ENCODE peak calls at places on chromosomes 11 and 22, in nine cellular contexts. One of them, this sample, is unnamed.

GRCh38 chr11:118415739-118416068 is 14.3 kb downstream of the ATP5MG start:
- DNase-seq in fibroblast of mammary gland: peak
- DNase-seq in heart right ventricle: no peak
- DNase-seq in bronchial epithelial cell: peak
- DNase-seq in sigmoid colon: peak
- DNase-seq in brain microvascular endothelial cell: peak
- DNase-seq in cardiac muscle cell: peak
- DNase-seq in natural killer cell: no peak
- DNase-seq in fibroblast of lung: peak
- DNase-seq in this sample: peak

GRCh38 chr22:27174970-27175369 is 517.6 kb downstream of the MIAT start:
- DNase-seq in fibroblast of mammary gland: no peak
- DNase-seq in bronchial epithelial cell: no peak
- DNase-seq in natural killer cell: no peak
- DNase-seq in sigmoid colon: no peak
- DNase-seq in fibroblast of lung: no peak
- DNase-seq in cardiac muscle cell: no peak
- DNase-seq in brain microvascular endothelial cell: no peak
- DNase-seq in heart right ventricle: no peak
- DNase-seq in this sample: no peak

GRCh38 chr11:91664521-91664920 is 560.1 kb upstream of the FAT3 start:
- DNase-seq in natural killer cell: no peak
- DNase-seq in sigmoid colon: no peak
- DNase-seq in brain microvascular endothelial cell: no peak
- DNase-seq in bronchial epithelial cell: no peak
- DNase-seq in fibroblast of lung: no peak
- DNase-seq in cardiac muscle cell: no peak
- DNase-seq in heart right ventricle: no peak
- DNase-seq in fibroblast of mammary gland: no peak
- DNase-seq in this sample: no peak

GRCh38 chr22:42994917-42995562 is 19.9 kb downstream of the PACSIN2 start:
- DNase-seq in brain microvascular endothelial cell: peak
- DNase-seq in fibroblast of mammary gland: peak
- DNase-seq in cardiac muscle cell: peak
- DNase-seq in heart right ventricle: no peak
- DNase-seq in bronchial epithelial cell: peak
- DNase-seq in fibroblast of lung: peak
- DNase-seq in natural killer cell: no peak
- DNase-seq in sigmoid colon: peak
- DNase-seq in this sample: peak

GRCh38 chr11:93209476-93209875 is 11.7 kb upstream of the SLC36A4 start:
- DNase-seq in heart right ventricle: no peak
- DNase-seq in bronchial epithelial cell: no peak
- DNase-seq in sigmoid colon: no peak
- DNase-seq in cardiac muscle cell: peak
- DNase-seq in natural killer cell: no peak
- DNase-seq in fibroblast of lung: no peak
- DNase-seq in brain microvascular endothelial cell: no peak
- DNase-seq in fibroblast of mammary gland: no peak
- DNase-seq in this sample: no peak

GRCh38 chr11:119422505-119423416 is at the start of gene THY1:
- DNase-seq in brain microvascular endothelial cell: no peak
- DNase-seq in heart right ventricle: no peak
- DNase-seq in bronchial epithelial cell: no peak
- DNase-seq in sigmoid colon: no peak
- DNase-seq in fibroblast of mammary gland: peak
- DNase-seq in fibroblast of lung: peak
- DNase-seq in cardiac muscle cell: peak
- DNase-seq in natural killer cell: no peak
- DNase-seq in this sample: no peak

GRCh38 chr11:27423125-27423524 is 49.5 kb downstream of the LGR4 start:
- DNase-seq in natural killer cell: no peak
- DNase-seq in heart right ventricle: peak
- DNase-seq in fibroblast of mammary gland: peak
- DNase-seq in brain microvascular endothelial cell: peak
- DNase-seq in bronchial epithelial cell: peak
- DNase-seq in cardiac muscle cell: peak
- DNase-seq in fibroblast of lung: peak
- DNase-seq in sigmoid colon: peak
- DNase-seq in this sample: peak

GRCh38 chr22:22245935-22246525 is 1.4 kb downstream of the VPREB1 start:
- DNase-seq in fibroblast of mammary gland: no peak
- DNase-seq in heart right ventricle: no peak
- DNase-seq in cardiac muscle cell: no peak
- DNase-seq in brain microvascular endothelial cell: no peak
- DNase-seq in bronchial epithelial cell: no peak
- DNase-seq in natural killer cell: no peak
- DNase-seq in sigmoid colon: no peak
- DNase-seq in fibroblast of lung: no peak
- DNase-seq in this sample: no peak

DNA sequence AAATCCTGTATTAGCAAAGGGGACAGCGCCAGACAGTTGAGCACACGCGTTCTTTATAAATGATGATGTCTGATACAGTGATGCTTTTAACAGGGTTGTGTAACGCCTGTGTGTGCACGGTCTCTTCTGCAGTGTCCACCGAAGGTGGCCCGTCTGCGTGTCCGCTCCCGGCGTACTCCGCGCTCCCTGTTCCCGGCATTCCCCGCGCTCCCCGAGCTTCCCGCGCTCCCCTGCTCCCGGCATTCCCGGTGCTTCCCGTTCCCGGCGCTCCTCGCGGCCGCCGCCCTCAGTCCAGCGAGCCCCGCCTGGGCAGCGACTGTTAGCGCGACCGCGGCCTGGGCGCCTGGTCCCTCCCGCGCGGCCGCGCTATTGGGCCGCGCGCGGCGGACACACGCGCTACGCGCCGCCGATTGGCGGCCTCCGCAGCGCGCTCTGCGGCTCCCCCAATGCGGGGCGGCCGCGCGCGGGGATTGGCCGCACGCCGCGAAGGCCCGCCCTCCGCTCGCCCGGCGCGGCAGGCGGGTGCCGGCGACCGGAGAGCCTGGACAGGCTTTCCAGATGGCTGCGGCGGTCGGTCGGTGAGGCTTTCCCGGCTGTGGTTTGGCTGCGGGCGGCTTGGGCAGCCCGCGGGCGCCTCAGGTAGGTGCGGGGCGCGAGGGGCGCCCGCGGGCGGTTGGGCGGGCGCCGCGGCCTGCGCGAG is at the start of gene DGCR8:
- DNase-seq in fibroblast of mammary gland: peak
- DNase-seq in fibroblast of lung: peak
- DNase-seq in brain microvascular endothelial cell: peak
- DNase-seq in natural killer cell: peak
- DNase-seq in cardiac muscle cell: peak
- DNase-seq in heart right ventricle: peak
- DNase-seq in bronchial epithelial cell: peak
- DNase-seq in sigmoid colon: peak
- DNase-seq in this sample: peak
- TF ChIP-seq CTCF in fibroblast of mammary gland: no peak
- TF ChIP-seq CTCF in fibroblast of lung: no peak
- TF ChIP-seq CTCF in brain microvascular endothelial cell: no peak
- TF ChIP-seq CTCF in natural killer cell: no peak
- TF ChIP-seq CTCF in cardiac muscle cell: no peak
- TF ChIP-seq CTCF in heart right ventricle: no peak
- TF ChIP-seq CTCF in bronchial epithelial cell: no peak
- TF ChIP-seq CTCF in sigmoid colon: no peak
- TF ChIP-seq CTCF in this sample: no peak

GRCh38 chr11:78905756-78906155 is 331.1 kb upstream of the NARS2 start:
- DNase-seq in heart right ventricle: peak
- DNase-seq in natural killer cell: no peak
- DNase-seq in brain microvascular endothelial cell: no peak
- DNase-seq in bronchial epithelial cell: no peak
- DNase-seq in cardiac muscle cell: no peak
- DNase-seq in fibroblast of lung: no peak
- DNase-seq in fibroblast of mammary gland: no peak
- DNase-seq in sigmoid colon: no peak
- DNase-seq in this sample: no peak

GRCh38 chr11:78907636-78908035 is 333.0 kb upstream of the NARS2 start:
- DNase-seq in heart right ventricle: no peak
- DNase-seq in fibroblast of lung: peak
- DNase-seq in bronchial epithelial cell: peak
- DNase-seq in cardiac muscle cell: no peak
- DNase-seq in sigmoid colon: no peak
- DNase-seq in brain microvascular endothelial cell: no peak
- DNase-seq in natural killer cell: no peak
- DNase-seq in fibroblast of mammary gland: no peak
- DNase-seq in this sample: no peak

GRCh38 chr11:78898376-78898775 is 323.7 kb upstream of the NARS2 start:
- DNase-seq in heart right ventricle: no peak
- DNase-seq in sigmoid colon: no peak
- DNase-seq in brain microvascular endothelial cell: no peak
- DNase-seq in fibroblast of mammary gland: no peak
- DNase-seq in cardiac muscle cell: no peak
- DNase-seq in natural killer cell: no peak
- DNase-seq in fibroblast of lung: no peak
- DNase-seq in bronchial epithelial cell: no peak
- DNase-seq in this sample: no peak

GRCh38 chr11:78902771-78903507 is 328.3 kb upstream of the NARS2 start:
- DNase-seq in sigmoid colon: no peak
- DNase-seq in cardiac muscle cell: no peak
- DNase-seq in bronchial epithelial cell: no peak
- DNase-seq in fibroblast of lung: no peak
- DNase-seq in heart right ventricle: peak
- DNase-seq in brain microvascular endothelial cell: no peak
- DNase-seq in fibroblast of mammary gland: no peak
- DNase-seq in natural killer cell: no peak
- DNase-seq in this sample: no peak

DNA sequence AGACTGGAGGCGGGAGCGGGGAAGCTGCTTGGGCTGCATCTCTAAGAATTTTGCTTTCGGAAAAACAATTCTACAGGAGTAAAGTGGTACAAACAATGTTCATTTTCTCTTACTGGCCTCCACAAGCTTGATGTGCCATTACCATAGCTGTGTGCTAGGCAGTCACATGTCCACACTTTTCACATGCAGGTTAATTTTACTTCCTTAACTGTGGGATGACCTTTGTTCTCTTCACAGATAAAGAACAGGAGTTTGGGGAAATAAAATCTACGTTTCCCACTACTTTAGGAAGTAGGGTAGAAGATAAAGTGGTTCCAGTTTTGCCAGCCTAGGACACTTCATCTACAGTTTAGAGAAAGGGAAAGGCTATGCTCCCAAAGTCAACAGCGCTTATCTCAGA is 327.2 kb upstream of the NARS2 start:
- DNase-seq in brain microvascular endothelial cell: no peak
- DNase-seq in fibroblast of mammary gland: no peak
- DNase-seq in fibroblast of lung: no peak
- DNase-seq in bronchial epithelial cell: no peak
- DNase-seq in natural killer cell: no peak
- DNase-seq in cardiac muscle cell: no peak
- DNase-seq in heart right ventricle: no peak
- DNase-seq in sigmoid colon: no peak
- DNase-seq in this sample: no peak
- TF ChIP-seq CTCF in brain microvascular endothelial cell: no peak
- TF ChIP-seq CTCF in fibroblast of mammary gland: no peak
- TF ChIP-seq CTCF in fibroblast of lung: no peak
- TF ChIP-seq CTCF in bronchial epithelial cell: no peak
- TF ChIP-seq CTCF in natural killer cell: no peak
- TF ChIP-seq CTCF in cardiac muscle cell: no peak
- TF ChIP-seq CTCF in heart right ventricle: no peak
- TF ChIP-seq CTCF in sigmoid colon: no peak
- TF ChIP-seq CTCF in this sample: no peak

DNA sequence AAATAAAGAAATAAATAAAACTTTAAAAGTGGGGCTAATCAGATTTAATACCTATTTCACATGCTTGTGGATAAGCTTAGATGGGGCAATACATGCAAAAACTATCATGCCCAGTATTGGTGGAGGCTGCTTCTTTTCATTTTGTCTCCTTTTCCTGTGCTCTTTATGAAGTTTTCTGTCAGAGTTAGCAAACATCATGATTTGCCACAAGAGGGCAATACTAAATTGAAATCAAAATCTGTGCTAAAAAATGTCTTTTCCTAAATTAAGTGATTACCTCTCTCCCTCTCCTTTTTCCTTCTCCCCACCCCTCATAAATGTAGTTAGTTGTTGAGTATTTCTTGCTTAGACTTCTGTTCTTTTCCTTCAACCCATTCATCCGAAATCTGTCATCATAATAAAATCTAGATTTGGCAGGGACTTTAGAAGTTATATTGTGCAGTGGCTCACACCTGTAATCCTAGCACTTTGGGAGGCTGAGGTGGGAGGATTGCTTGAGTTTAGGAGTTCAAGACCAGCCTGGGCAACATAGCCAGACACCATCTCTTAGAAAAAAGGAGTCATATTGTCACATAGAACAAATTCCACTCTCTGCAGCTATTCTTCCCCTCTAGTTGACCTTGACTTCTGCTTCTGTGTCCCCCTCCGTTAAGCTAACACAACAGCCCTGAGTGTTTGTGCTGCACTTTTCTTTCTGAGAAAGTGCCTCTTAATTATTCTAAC is 4.7 kb upstream of the ARHGAP42 start:
- DNase-seq in heart right ventricle: no peak
- DNase-seq in brain microvascular endothelial cell: no peak
- DNase-seq in sigmoid colon: no peak
- DNase-seq in cardiac muscle cell: peak
- DNase-seq in fibroblast of mammary gland: peak
- DNase-seq in fibroblast of lung: no peak
- DNase-seq in bronchial epithelial cell: peak
- DNase-seq in natural killer cell: no peak
- DNase-seq in this sample: peak
- TF ChIP-seq CTCF in heart right ventricle: peak
- TF ChIP-seq CTCF in brain microvascular endothelial cell: peak
- TF ChIP-seq CTCF in sigmoid colon: no peak
- TF ChIP-seq CTCF in cardiac muscle cell: peak
- TF ChIP-seq CTCF in fibroblast of mammary gland: peak
- TF ChIP-seq CTCF in fibroblast of lung: peak
- TF ChIP-seq CTCF in bronchial epithelial cell: peak
- TF ChIP-seq CTCF in natural killer cell: no peak
- TF ChIP-seq CTCF in this sample: peak

GRCh38 chr22:39243443-39244072 is 1.2 kb downstream of the PDGFB start:
- DNase-seq in natural killer cell: no peak
- DNase-seq in bronchial epithelial cell: no peak
- DNase-seq in fibroblast of lung: no peak
- DNase-seq in brain microvascular endothelial cell: no peak
- DNase-seq in heart right ventricle: no peak
- DNase-seq in cardiac muscle cell: no peak
- DNase-seq in sigmoid colon: no peak
- DNase-seq in fibroblast of mammary gland: no peak
- DNase-seq in this sample: no peak

GRCh38 chr22:39245130-39246039 is 603 bp upstream of the PDGFB start:
- DNase-seq in bronchial epithelial cell: no peak
- DNase-seq in fibroblast of lung: no peak
- DNase-seq in brain microvascular endothelial cell: no peak
- DNase-seq in cardiac muscle cell: no peak
- DNase-seq in fibroblast of mammary gland: no peak
- DNase-seq in natural killer cell: no peak
- DNase-seq in heart right ventricle: no peak
- DNase-seq in sigmoid colon: no peak
- DNase-seq in this sample: no peak

GRCh38 chr22:39242809-39243442 is 1.9 kb downstream of the PDGFB start:
- DNase-seq in brain microvascular endothelial cell: no peak
- DNase-seq in sigmoid colon: no peak
- DNase-seq in heart right ventricle: no peak
- DNase-seq in cardiac muscle cell: no peak
- DNase-seq in bronchial epithelial cell: no peak
- DNase-seq in fibroblast of mammary gland: no peak
- DNase-seq in natural killer cell: no peak
- DNase-seq in fibroblast of lung: no peak
- DNase-seq in this sample: no peak

GRCh38 chr22:39244496-39245129 is at the start of gene PDGFB:
- DNase-seq in fibroblast of lung: no peak
- DNase-seq in bronchial epithelial cell: no peak
- DNase-seq in heart right ventricle: peak
- DNase-seq in cardiac muscle cell: peak
- DNase-seq in natural killer cell: no peak
- DNase-seq in brain microvascular endothelial cell: no peak
- DNase-seq in sigmoid colon: no peak
- DNase-seq in fibroblast of mammary gland: no peak
- DNase-seq in this sample: no peak

DNA sequence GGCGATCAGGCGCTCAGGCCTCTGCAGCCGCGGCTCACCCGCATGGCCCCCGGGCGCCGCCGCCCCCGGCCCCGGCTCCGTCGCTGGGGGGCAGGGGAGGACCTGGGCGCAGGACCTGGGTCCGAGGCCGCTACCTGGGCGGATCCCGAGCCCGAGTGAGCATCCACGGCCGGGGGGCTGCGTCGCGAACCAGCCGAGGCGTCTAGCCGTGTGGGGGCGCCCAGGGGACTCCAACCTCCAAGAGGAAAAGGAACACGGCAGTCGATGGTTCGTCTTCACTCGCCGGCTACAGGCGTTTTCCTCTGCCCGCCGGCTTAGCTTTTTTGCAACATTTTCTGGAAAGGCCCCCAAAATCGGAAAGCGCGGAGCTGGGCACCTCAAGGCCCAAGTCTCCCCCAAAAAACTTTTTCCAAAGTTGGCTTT is 698 bp downstream of the PDGFB start:
- DNase-seq in fibroblast of lung: no peak
- DNase-seq in fibroblast of mammary gland: no peak
- DNase-seq in bronchial epithelial cell: no peak
- DNase-seq in cardiac muscle cell: no peak
- DNase-seq in brain microvascular endothelial cell: no peak
- DNase-seq in natural killer cell: no peak
- DNase-seq in sigmoid colon: no peak
- DNase-seq in heart right ventricle: no peak
- DNase-seq in this sample: no peak
- TF ChIP-seq CTCF in fibroblast of lung: no peak
- TF ChIP-seq CTCF in fibroblast of mammary gland: no peak
- TF ChIP-seq CTCF in bronchial epithelial cell: no peak
- TF ChIP-seq CTCF in cardiac muscle cell: no peak
- TF ChIP-seq CTCF in brain microvascular endothelial cell: no peak
- TF ChIP-seq CTCF in natural killer cell: no peak
- TF ChIP-seq CTCF in sigmoid colon: no peak
- TF ChIP-seq CTCF in heart right ventricle: no peak
- TF ChIP-seq CTCF in this sample: no peak

This sample was measured in choroid plexus epithelial cell.